ENCODE peak calls at places on chromosomes 7 and 10, in nine cellular contexts. U is fibroblast of lung, Y is sigmoid colon, W is cardiac muscle cell, G is neuronal stem cell, L is osteoblast, P is GM12865, R is aorta, E is Karpas-422. C is an unnamed sample.

GRCh38 chr7:45203947-45204445 is 46.4 kb downstream of the RAMP3 start:
- DNase-seq in U (peak), Y (no peak), W (no peak), G (no peak), L (no peak), P (peak), R (no peak), E (no peak), C (no peak)

GRCh38 chr10:132374176-132374575 is 22.8 kb upstream of the PWWP2B start:
- DNase-seq in U (no peak), Y (peak), W (no peak), G (no peak), L (peak), P (no peak), R (peak), E (no peak), C (peak)

GRCh38 chr7:108525327-108525984 is 479 bp downstream of the PNPLA8 start:
- DNase-seq in U (peak), Y (peak), W (peak), G (no peak), L (peak), P (no peak), R (peak), E (peak), C (no peak)

GRCh38 chr7:151013728-151014497 is 10.4 kb downstream of the ATG9B start:
- DNase-seq in U (peak), Y (peak), W (peak), G (peak), L (peak), P (peak), R (peak), E (peak), C (peak)

GRCh38 chr7:1925973-1926907 is 256.2 kb downstream of the ELFN1 start:
- DNase-seq in U (no peak), Y (no peak), W (no peak), G (no peak), L (no peak), P (no peak), R (no peak), E (no peak), C (no peak)

GRCh38 chr7:83861-84632 is 108.3 kb upstream of the FAM20C start:
- DNase-seq in U (no peak), Y (peak), W (no peak), G (no peak), L (no peak), P (no peak), R (no peak), E (no peak), C (peak)

GRCh38 chr7:148624735-148625134 is 34.2 kb downstream of the C7orf33 start:
- DNase-seq in U (no peak), Y (no peak), W (no peak), G (no peak), L (no peak), P (no peak), R (no peak), E (no peak), C (no peak)

GRCh38 chr10:132572545-132572937 is 35.0 kb downstream of the INPP5A start:
- DNase-seq in U (peak), Y (peak), W (peak), G (no peak), L (no peak), P (no peak), R (no peak), E (no peak), C (no peak)

GRCh38 chr7:46566375-46566774 is 645.3 kb upstream of the IGFBP3 start:
- DNase-seq in U (no peak), Y (no peak), W (no peak), G (no peak), L (no peak), P (no peak), R (no peak), E (no peak), C (no peak)

GRCh38 chr10:21528452-21529235 is 3.2 kb upstream of the SKIDA1 start:
- DNase-seq in U (peak), Y (no peak), W (no peak), G (no peak), L (no peak), P (no peak), R (no peak), E (no peak), C (no peak)

GRCh38 chr7:158266426-158266816 is 321.2 kb downstream of the PTPRN2 start:
- DNase-seq in U (no peak), Y (peak), W (no peak), G (no peak), L (peak), P (no peak), R (peak), E (no peak), C (peak)

GRCh38 chr10:103759100-103759781 is 96.1 kb downstream of the SH3PXD2A start:
- DNase-seq in U (peak), Y (peak), W (peak), G (no peak), L (peak), P (peak), R (peak), E (no peak), C (no peak)

DNA sequence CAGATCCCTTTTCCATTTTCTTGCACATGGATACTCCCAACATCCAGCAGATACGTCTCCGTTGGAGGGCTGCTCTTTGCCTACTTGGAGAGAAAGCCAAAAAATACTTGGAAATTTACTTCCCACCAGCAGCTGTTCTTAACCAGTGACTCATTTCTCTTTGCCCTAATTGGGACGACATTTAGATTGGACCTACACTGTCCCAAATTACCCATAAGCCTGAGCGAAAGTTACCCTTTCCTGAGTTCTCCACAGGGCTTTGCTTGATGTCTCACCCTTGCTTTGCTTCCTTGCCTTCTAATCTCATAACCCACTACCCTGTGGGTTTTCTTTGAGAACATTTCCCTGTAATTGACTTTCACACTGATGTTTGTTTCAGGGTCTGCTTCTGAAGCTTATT is 48.1 kb downstream of the SAMD8 start:
- DNase-seq in U (no peak), Y (no peak), W (no peak), G (no peak), L (peak), P (no peak), R (no peak), E (no peak), C (no peak)
- H3K4me3 ChIP-seq in U (no peak), Y (no peak), W (no peak), G (no peak), L (no peak), P (no peak), R (no peak), E (no peak), C (no peak)

GRCh38 chr10:66714741-66715140 is 211.1 kb upstream of the LRRTM3 start:
- DNase-seq in U (peak), Y (no peak), W (no peak), G (no peak), L (no peak), P (no peak), R (no peak), E (no peak), C (no peak)
- H3K4me3 ChIP-seq in U (no peak), Y (no peak), W (no peak), G (no peak), L (no peak), P (no peak), R (no peak), E (no peak), C (no peak)

GRCh38 chr10:96305019-96305418 is 785 bp downstream of the DNTT start:
- DNase-seq in U (no peak), Y (no peak), W (no peak), G (no peak), L (no peak), P (no peak), R (no peak), E (no peak), C (no peak)
- H3K4me3 ChIP-seq in U (no peak), Y (no peak), W (no peak), G (no peak), L (no peak), P (no peak), R (no peak), E (no peak), C (no peak)

GRCh38 chr10:30389543-30389942 is 40.5 kb upstream of the MTPAP start:
- DNase-seq in U (no peak), Y (no peak), W (no peak), G (no peak), L (no peak), P (no peak), R (no peak), E (no peak), C (no peak)

GRCh38 chr10:30391266-30391665 is 42.2 kb upstream of the MTPAP start:
- DNase-seq in U (no peak), Y (no peak), W (no peak), G (no peak), L (no peak), P (no peak), R (no peak), E (no peak), C (no peak)

GRCh38 chr10:30396282-30396681 is 37.7 kb upstream of the MAP3K8 start:
- DNase-seq in U (no peak), Y (no peak), W (no peak), G (no peak), L (no peak), P (no peak), R (no peak), E (no peak), C (no peak)

GRCh38 chr10:30390207-30390606 is 41.1 kb upstream of the MTPAP start:
- DNase-seq in U (no peak), Y (no peak), W (no peak), G (no peak), L (no peak), P (no peak), R (no peak), E (no peak), C (no peak)

GRCh38 chr10:30392564-30392990 is 41.4 kb upstream of the MAP3K8 start:
- DNase-seq in U (peak), Y (peak), W (peak), G (peak), L (peak), P (peak), R (peak), E (peak), C (peak)
- H3K4me3 ChIP-seq in U (no peak), Y (peak), W (no peak), G (no peak), L (no peak), P (no peak), R (no peak), E (no peak), C (peak)

DNA sequence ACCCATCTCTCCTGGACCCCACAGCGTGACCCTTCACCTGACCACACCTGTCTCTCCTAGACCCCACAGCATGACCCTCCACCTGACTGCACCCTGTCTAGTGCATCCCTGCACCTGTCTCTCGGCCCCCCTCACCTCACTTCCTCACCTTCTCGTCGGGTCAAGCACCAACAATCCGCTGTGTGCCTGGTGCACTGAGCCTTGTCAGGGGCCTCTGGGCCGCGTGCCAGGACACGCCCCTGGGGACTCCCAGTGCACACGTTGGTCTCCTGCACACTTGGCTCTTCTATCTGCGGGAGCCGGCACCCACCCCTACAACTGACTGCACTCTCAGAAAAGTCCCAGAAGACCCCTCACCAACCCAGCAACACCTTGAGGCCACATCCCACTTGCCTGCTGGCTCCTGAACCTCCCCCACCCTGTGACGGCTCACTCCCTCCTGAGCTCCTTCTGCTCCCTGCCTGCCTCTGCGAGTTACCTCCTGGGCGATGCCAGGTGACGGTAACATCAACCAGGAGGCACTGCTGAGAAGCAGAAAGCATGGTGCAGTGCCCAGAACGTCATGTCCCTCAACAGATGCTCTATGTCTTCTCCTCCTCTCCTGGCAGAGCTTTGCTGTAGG is 147.6 kb downstream of the DIP2C start:
- DNase-seq in U (no peak), Y (peak), W (no peak), G (no peak), L (no peak), P (peak), R (no peak), E (peak), C (no peak)
- H3K4me3 ChIP-seq in U (no peak), Y (no peak), W (no peak), G (no peak), L (no peak), P (no peak), R (no peak), E (peak), C (no peak)

GRCh38 chr7:13060173-13060572 is 372.7 kb downstream of the ARL4A start:
- DNase-seq in U (no peak), Y (no peak), W (no peak), G (no peak), L (no peak), P (no peak), R (no peak), E (no peak), C (no peak)

GRCh38 chr7:13062596-13062995 is 375.2 kb downstream of the ARL4A start:
- DNase-seq in U (no peak), Y (no peak), W (no peak), G (no peak), L (no peak), P (no peak), R (no peak), E (no peak), C (no peak)

GRCh38 chr7:13061115-13061514 is 373.7 kb downstream of the ARL4A start:
- DNase-seq in U (no peak), Y (no peak), W (no peak), G (no peak), L (no peak), P (no peak), R (no peak), E (no peak), C (no peak)

GRCh38 chr7:13055732-13056369 is 368.4 kb downstream of the ARL4A start:
- DNase-seq in U (no peak), Y (no peak), W (no peak), G (no peak), L (no peak), P (peak), R (no peak), E (no peak), C (no peak)

GRCh38 chr7:13057462-13058200 is 370.2 kb downstream of the ARL4A start:
- DNase-seq in U (no peak), Y (no peak), W (no peak), G (no peak), L (no peak), P (peak), R (no peak), E (peak), C (no peak)
- H3K4me3 ChIP-seq in U (peak), Y (no peak), W (no peak), G (no peak), L (peak), P (peak), R (no peak), E (peak), C (no peak)

DNA sequence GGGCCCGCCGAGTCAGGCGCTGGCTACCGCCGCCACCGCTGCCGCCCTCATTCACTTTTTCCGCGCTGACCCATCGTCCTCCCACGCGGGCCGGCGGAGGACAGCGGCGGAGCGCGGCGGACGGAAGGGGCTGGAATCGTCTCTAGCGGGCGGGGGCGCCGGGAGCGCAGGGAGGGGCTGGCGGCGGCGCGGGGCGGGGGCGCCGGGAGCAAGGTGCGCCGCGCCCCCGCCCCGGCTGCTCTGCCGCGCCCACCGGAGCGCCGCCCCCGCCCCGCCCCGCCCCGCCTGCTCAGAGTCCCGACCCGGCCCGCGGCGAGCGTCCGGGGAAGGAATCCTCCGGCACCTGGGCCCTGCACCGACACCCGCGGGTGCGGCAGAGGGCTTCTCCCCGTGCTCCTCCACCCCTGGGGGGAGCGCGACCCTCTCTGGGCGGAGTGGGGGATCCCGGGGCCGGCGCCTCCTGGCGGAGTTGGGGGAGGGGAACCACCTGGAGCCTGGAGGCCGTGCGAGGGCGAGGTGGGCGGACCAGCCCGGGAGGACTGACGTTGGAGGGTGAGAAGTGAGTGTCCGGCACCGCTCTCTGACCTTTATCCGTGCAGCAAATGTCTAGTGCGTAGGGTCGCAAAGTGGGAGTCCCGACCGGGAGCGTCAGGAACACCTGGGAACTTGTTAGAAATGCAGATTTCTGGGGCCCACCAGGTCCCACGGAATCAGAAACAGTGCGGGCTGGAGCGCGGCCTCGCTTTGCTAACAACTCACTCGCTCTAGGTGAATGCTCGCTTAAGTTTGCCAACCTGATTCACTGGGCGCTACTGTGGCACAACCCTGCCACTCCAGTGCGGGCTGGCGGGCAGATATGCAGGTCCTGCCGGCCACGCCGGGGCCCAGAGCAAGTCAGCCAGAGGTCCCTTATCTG is at the start of gene COBL:
- DNase-seq in U (peak), Y (peak), W (peak), G (peak), L (no peak), P (no peak), R (no peak), E (no peak), C (no peak)
- H3K4me3 ChIP-seq in U (peak), Y (peak), W (peak), G (peak), L (peak), P (no peak), R (peak), E (no peak), C (peak)

GRCh38 chr10:13382759-13383753 is 35.0 kb upstream of the SEPHS1 start:
- DNase-seq in U (peak), Y (peak), W (no peak), G (no peak), L (peak), P (no peak), R (no peak), E (no peak), C (peak)
- H3K4me3 ChIP-seq in U (no peak), Y (no peak), W (no peak), G (no peak), L (peak), P (no peak), R (peak), E (no peak), C (peak)

GRCh38 chr7:76280408-76280807 is 22.1 kb upstream of the HSPB1 start:
- DNase-seq in U (no peak), Y (no peak), W (no peak), G (no peak), L (no peak), P (no peak), R (no peak), E (no peak), C (no peak)

GRCh38 chr7:76281706-76282343 is 20.6 kb upstream of the HSPB1 start:
- DNase-seq in U (no peak), Y (no peak), W (no peak), G (no peak), L (peak), P (no peak), R (no peak), E (no peak), C (no peak)

GRCh38 chr7:76282344-76283253 is 19.9 kb upstream of the HSPB1 start:
- DNase-seq in U (peak), Y (no peak), W (peak), G (no peak), L (peak), P (no peak), R (no peak), E (no peak), C (no peak)

GRCh38 chr7:76283254-76284159 is 19.0 kb upstream of the HSPB1 start:
- DNase-seq in U (no peak), Y (no peak), W (no peak), G (no peak), L (peak), P (no peak), R (no peak), E (no peak), C (no peak)

DNA sequence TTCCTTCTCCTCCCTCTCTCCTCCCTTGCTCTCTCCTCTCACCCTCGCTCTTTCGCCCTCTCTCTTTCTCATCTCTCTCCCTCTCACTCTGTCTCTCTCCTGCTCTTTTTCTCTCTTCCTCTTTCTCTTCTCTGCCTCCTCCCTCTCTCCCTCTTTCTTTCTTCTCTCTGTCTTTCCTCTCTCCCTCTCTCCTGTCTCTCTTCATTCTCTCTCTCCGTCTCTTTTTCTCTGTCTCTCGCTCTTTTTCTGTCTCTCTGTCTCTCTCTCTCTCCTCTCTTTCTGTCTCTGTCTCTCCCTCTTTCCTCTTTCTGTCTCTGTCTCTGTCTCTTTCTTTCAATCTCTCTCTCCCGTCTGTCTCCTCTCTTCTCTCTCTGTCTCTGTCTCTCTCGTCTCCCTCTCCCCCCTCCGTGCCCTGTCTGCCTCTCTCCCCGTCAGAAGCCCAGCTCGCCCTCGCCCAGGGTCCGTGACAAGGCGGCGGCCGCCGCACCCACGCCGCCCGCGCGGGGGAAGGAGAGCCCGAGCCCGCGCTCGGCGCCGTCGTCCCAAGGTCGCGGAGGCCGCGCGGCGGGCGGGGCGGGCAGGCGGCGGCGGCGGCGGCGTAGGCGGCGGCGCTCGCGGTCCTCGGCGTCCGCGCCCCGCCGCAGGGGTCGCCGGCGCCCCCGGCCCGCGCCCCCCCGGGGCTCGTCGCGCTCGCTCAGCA is 21.3 kb upstream of the HSPB1 start:
- DNase-seq in U (no peak), Y (no peak), W (peak), G (no peak), L (peak), P (no peak), R (no peak), E (no peak), C (no peak)
- H3K4me3 ChIP-seq in U (no peak), Y (peak), W (peak), G (peak), L (peak), P (no peak), R (peak), E (no peak), C (peak)